ENCODE peak calls at places on chromosome 9, in four cellular contexts. B is endothelial cell of umbilical vein, N is PC-9, H is fibroblast of lung. G is an unnamed sample.

GRCh38 chr9:135827301-135827700 is 80.0 kb downstream of the CAMSAP1 start:
- DNase-seq in B (no peak), N (no peak), H (no peak), G (no peak)

GRCh38 chr9:37692622-37693221 is 42.0 kb downstream of the FRMPD1 start:
- DNase-seq in B (no peak), N (no peak), H (no peak), G (no peak)

GRCh38 chr9:37840560-37841194 is 40.1 kb downstream of the DCAF10 start:
- DNase-seq in B (peak), N (peak), H (peak), G (no peak)

GRCh38 chr9:27437652-27438373 is 86.3 kb upstream of the IFNK start:
- DNase-seq in B (no peak), N (no peak), H (no peak), G (no peak)

GRCh38 chr9:77981332-77981731 is 50.3 kb downstream of the GNAQ start:
- DNase-seq in B (peak), N (peak), H (peak), G (peak)

GRCh38 chr9:134419684-134420076 is 93.4 kb downstream of the RXRA start:
- DNase-seq in B (no peak), N (no peak), H (no peak), G (peak)

GRCh38 chr9:21576331-21577189 is 94.4 kb upstream of the IFNE start:
- DNase-seq in B (peak), N (peak), H (peak), G (peak)

GRCh38 chr9:89808076-89808701 is 203.4 kb downstream of the GADD45G start:
- DNase-seq in B (peak), N (no peak), H (no peak), G (no peak)

GRCh38 chr9:91689006-91689405 is 261.0 kb downstream of the ROR2 start:
- DNase-seq in B (no peak), N (no peak), H (no peak), G (no peak)

GRCh38 chr9:117687532-117687931 is 16.7 kb upstream of the TLR4 start:
- DNase-seq in B (no peak), N (peak), H (no peak), G (no peak)

GRCh38 chr9:35909274-35909673 is at the start of gene SPAAR:
- DNase-seq in B (peak), N (no peak), H (no peak), G (no peak)

GRCh38 chr9:113219972-113220371 is 1.1 kb downstream of the FKBP15 start:
- DNase-seq in B (no peak), N (no peak), H (peak), G (no peak)

GRCh38 chr9:114434878-114435311 is 47.1 kb upstream of the AKNA start:
- DNase-seq in B (peak), N (peak), H (peak), G (peak)

GRCh38 chr9:3088166-3088702 is 244.3 kb upstream of the PUM3 start:
- DNase-seq in B (no peak), N (no peak), H (no peak), G (no peak)

GRCh38 chr9:92820964-92821363 is 56.3 kb upstream of the BICD2 start:
- DNase-seq in B (no peak), N (no peak), H (no peak), G (no peak)

GRCh38 chr9:77512876-77513275 is 135.2 kb downstream of the GNA14 start:
- DNase-seq in B (peak), N (no peak), H (no peak), G (peak)

GRCh38 chr9:16640649-16641048 is 229.8 kb downstream of the BNC2 start:
- DNase-seq in B (peak), N (no peak), H (no peak), G (no peak)

GRCh38 chr9:133242991-133243390 is 32.0 kb downstream of the ABO start:
- DNase-seq in B (no peak), N (no peak), H (no peak), G (no peak)

GRCh38 chr9:125341566-125341965 is 79.9 kb downstream of the GAPVD1 start:
- DNase-seq in B (no peak), N (no peak), H (no peak), G (no peak)

GRCh38 chr9:82475584-82476328 is 487.2 kb downstream of the SPATA31D1 start:
- DNase-seq in B (no peak), N (no peak), H (no peak), G (peak)

GRCh38 chr9:70390922-70391321 is 23.5 kb downstream of the KLF9 start:
- DNase-seq in B (peak), N (no peak), H (peak), G (no peak)

GRCh38 chr9:128396970-128397613 is 23.6 kb upstream of the CERCAM start:
- DNase-seq in B (peak), N (no peak), H (no peak), G (no peak)
- TF ChIP-seq EZH2 in B (no peak), N (no peak), H (peak), G (peak)

GRCh38 chr9:96020822-96021615 is 145.5 kb downstream of the ERCC6L2 start:
- DNase-seq in B (peak), N (no peak), H (no peak), G (peak)
- TF ChIP-seq EZH2 in B (peak), N (no peak), H (peak), G (peak)

DNA sequence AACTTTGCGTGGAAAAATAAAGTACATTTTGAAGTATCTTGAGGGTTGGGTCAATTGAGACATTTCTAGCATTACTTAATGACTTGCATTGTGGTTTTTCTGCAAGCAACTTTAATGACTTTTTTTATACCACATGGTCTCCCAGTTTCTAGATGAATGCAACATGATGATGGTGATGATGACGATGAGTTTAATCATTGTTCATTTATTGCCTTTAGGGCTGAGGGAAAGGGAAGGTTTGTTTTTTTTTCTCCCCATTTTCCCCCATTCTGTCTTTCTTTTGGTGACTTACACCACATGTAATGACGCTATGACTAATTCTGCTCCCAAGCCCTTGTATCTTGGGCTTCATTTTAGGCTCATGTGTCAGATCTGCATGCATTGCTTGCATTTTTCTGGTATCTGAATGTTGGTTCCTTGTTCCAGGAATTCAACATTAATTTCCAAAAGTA is 57.7 kb upstream of the NXNL2 start:
- DNase-seq in B (no peak), N (peak), H (peak), G (no peak)
- TF ChIP-seq EZH2 in B (no peak), N (no peak), H (no peak), G (no peak)

GRCh38 chr9:105656131-105656921 is 5.9 kb upstream of the TAL2 start:
- DNase-seq in B (no peak), N (no peak), H (no peak), G (peak)
- TF ChIP-seq EZH2 in B (peak), N (no peak), H (no peak), G (no peak)

GRCh38 chr9:97857603-97858392 is 4.8 kb downstream of the FOXE1 start:
- DNase-seq in B (no peak), N (no peak), H (no peak), G (no peak)
- TF ChIP-seq EZH2 in B (peak), N (no peak), H (peak), G (peak)

DNA sequence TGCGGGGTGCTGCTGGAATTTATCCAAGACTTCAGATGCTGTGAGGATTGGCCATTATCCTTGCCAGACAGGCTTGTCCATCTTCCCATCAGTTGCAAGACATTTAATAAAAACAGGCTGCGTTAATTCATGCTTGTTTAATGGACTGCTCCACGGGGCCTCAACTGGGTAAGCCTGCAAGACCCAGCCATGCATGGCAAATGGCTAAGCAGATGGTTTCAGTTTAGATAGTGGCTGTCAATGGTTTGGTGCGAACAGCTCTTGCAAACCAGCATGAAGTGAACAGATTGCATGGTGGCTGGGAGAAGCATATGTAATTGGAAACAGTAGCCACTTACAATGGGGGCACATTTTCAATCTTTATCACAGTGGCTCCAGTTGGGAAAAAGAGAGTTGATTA is 628.2 kb upstream of the KLF4 start:
- DNase-seq in B (no peak), N (no peak), H (no peak), G (no peak)
- TF ChIP-seq EZH2 in B (no peak), N (no peak), H (no peak), G (no peak)

DNA sequence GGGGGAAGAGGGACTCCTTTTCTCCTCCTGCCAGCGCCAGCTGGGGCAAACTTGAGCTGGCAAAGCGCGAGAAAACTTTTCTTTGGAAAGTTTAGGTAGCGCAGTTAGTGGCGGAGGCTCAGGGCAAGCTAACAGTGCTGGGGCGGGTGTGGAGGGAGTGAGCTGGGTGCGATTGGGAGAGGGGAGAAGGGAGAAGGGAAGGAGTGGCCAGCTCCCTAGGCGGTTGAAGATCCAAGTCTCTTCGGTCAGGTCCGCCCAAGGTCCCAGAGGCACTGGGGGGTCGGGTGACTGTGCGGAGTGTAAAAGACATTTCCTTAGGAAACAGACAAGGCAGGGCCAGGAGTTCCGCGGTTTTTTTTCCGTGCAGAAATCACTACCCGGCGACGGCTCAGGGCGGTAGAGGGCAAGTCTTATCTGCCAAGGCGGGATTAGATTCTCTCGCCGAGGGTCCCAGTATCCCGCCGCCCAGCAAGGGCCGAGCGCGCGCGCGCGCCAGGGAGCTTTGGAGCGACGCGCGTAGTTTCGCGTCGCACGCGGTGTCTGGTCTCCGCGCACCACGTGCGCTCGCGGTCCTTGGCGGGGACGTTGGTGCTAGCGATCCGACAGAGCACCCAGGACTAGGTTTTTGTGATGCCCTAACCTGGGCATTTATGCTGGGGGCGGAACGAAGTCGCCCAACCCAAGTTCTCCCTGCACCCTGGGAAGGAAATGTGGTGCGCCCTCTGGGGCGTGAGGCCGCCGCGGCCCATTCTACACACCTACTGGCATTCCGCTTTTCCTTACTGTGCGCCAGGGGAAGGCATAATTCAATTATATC is 33.7 kb upstream of the NFIB start:
- DNase-seq in B (peak), N (no peak), H (peak), G (no peak)
- TF ChIP-seq EZH2 in B (no peak), N (no peak), H (no peak), G (no peak)

DNA sequence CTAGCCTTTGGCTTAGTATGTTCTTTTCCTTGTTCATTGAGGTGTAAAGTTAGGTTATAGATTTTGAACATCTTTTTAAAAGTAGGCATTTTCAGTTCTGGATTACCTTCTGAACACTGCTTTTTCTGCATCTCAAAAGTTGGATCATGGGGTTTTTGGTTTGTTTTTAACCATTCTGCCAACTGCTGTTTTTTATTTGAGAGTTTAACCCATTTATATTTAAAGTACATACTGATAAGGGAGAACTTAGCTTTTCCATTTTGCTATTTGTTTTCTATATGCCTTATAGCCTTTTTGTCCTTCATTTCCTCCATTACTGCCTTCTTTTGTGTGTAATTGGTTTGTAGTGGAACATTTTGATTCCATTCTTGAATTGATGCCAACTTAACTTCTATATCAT is 30.5 kb upstream of the ZNF169 start:
- DNase-seq in B (no peak), N (no peak), H (no peak), G (no peak)
- TF ChIP-seq EZH2 in B (no peak), N (no peak), H (no peak), G (no peak)

DNA sequence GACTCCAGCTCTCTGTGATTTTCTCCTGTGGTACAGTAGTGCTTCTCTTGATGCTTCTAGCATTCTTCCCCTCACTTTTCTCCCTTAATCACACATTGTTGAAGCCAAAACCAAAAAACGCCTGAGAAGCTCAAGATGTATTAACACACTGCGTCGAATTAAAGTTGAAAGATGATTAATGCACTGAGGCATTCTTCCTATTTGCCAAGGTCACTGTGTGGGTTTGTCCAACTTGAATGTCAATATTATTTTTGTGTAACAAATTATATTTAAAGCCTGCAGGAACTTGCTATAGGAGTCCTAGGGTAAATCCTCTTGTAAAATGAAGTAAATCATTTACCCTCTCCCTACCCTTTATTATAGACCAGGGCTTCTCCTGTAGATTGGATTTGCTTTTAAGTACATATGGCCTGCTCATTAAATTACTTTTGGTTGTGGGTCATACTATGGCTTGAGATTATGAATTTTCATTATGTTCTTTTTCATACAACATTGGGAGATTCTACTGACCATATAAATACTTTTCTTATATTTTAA is 68.1 kb downstream of the GDA start:
- DNase-seq in B (no peak), N (no peak), H (no peak), G (no peak)
- TF ChIP-seq EZH2 in B (no peak), N (no peak), H (no peak), G (no peak)

G was measured in hepatocyte.